ENCODE peak calls at places on chromosomes 4 and X, in five cellular contexts. One of them, this sample, is unnamed.

GRCh38 chrX:1481636-1482529 is 29.2 kb upstream of the ASMTL start:
- DNase-seq in H9: peak
- DNase-seq in neuronal stem cell: no peak
- DNase-seq in H1: peak
- DNase-seq in IMR-90: peak
- DNase-seq in this sample: peak

GRCh38 chrX:53479295-53479694 is 45.1 kb upstream of the HSD17B10 start:
- DNase-seq in neuronal stem cell: no peak
- DNase-seq in H9: peak
- DNase-seq in H1: no peak
- DNase-seq in IMR-90: peak
- DNase-seq in this sample: no peak

GRCh38 chr4:187908731-187909130 is 86.8 kb upstream of the ZFP42 start:
- DNase-seq in neuronal stem cell: no peak
- DNase-seq in H1: no peak
- DNase-seq in IMR-90: no peak
- DNase-seq in H9: no peak
- DNase-seq in this sample: no peak

GRCh38 chr4:178781779-178782178 is 1339.5 kb upstream of the AGA start:
- DNase-seq in IMR-90: no peak
- DNase-seq in neuronal stem cell: no peak
- DNase-seq in H9: no peak
- DNase-seq in H1: no peak
- DNase-seq in this sample: no peak

GRCh38 chr4:16626945-16627344 is 271.5 kb downstream of the LDB2 start:
- DNase-seq in H1: no peak
- DNase-seq in H9: no peak
- DNase-seq in IMR-90: peak
- DNase-seq in neuronal stem cell: no peak
- DNase-seq in this sample: peak

GRCh38 chr4:35604724-35605123 is 639.6 kb downstream of the ARAP2 start:
- DNase-seq in IMR-90: no peak
- DNase-seq in H1: no peak
- DNase-seq in H9: no peak
- DNase-seq in neuronal stem cell: no peak
- DNase-seq in this sample: no peak

GRCh38 chr4:25535701-25536473 is 119.8 kb upstream of the SLC34A2 start:
- DNase-seq in neuronal stem cell: no peak
- DNase-seq in H1: no peak
- DNase-seq in H9: no peak
- DNase-seq in IMR-90: no peak
- DNase-seq in this sample: no peak

GRCh38 chrX:151871244-151871643 is 41.4 kb upstream of the MAGEA4 start:
- DNase-seq in H1: no peak
- DNase-seq in IMR-90: peak
- DNase-seq in H9: no peak
- DNase-seq in neuronal stem cell: no peak
- DNase-seq in this sample: peak

GRCh38 chr4:143773998-143774898 is 73.8 kb upstream of the FREM3 start:
- DNase-seq in neuronal stem cell: peak
- DNase-seq in H1: peak
- DNase-seq in H9: peak
- DNase-seq in IMR-90: peak
- DNase-seq in this sample: peak

GRCh38 chrX:24392709-24393108 is 32.3 kb downstream of the SUPT20HL1 start:
- DNase-seq in H9: no peak
- DNase-seq in H1: no peak
- DNase-seq in IMR-90: no peak
- DNase-seq in neuronal stem cell: no peak
- DNase-seq in this sample: no peak

GRCh38 chr4:142353149-142353738 is 492.9 kb downstream of the INPP4B start:
- DNase-seq in H1: no peak
- DNase-seq in H9: no peak
- DNase-seq in neuronal stem cell: peak
- DNase-seq in IMR-90: peak
- DNase-seq in this sample: peak

GRCh38 chr4:72770708-72771107 is 201.7 kb upstream of the ADAMTS3 start:
- DNase-seq in IMR-90: no peak
- DNase-seq in H9: no peak
- DNase-seq in neuronal stem cell: no peak
- DNase-seq in H1: no peak
- DNase-seq in this sample: no peak
- H3K23ac ChIP-seq in IMR-90: no peak
- H3K23ac ChIP-seq in H9: no peak
- H3K23ac ChIP-seq in neuronal stem cell: no peak
- H3K23ac ChIP-seq in H1: no peak
- H3K23ac ChIP-seq in this sample: no peak

GRCh38 chr4:107931775-107932321 is 499 bp downstream of the CYP2U1 start:
- DNase-seq in neuronal stem cell: no peak
- DNase-seq in IMR-90: no peak
- DNase-seq in H1: no peak
- DNase-seq in H9: no peak
- DNase-seq in this sample: no peak
- H3K23ac ChIP-seq in neuronal stem cell: peak
- H3K23ac ChIP-seq in IMR-90: peak
- H3K23ac ChIP-seq in H1: no peak
- H3K23ac ChIP-seq in H9: no peak
- H3K23ac ChIP-seq in this sample: no peak

DNA sequence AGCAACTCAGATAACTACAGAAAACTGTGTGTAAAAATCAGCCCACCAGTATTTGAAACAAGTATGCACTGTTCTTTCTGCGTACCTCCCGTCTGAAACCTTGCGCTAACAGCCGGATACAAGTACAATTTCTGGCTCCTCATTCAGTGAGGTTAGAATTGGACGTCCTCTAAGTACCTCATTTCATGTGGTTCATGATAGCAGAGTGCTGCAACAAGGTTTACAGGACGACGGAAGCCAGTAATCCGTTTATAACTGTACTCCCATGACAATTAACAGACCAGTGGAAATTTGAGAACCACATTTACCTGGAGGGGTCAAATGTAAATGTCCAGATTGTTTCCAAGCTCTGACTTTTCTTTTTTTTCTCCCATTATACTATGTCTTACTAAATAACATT is 52.9 kb upstream of the TENM3 start:
- DNase-seq in IMR-90: no peak
- DNase-seq in H9: no peak
- DNase-seq in H1: no peak
- DNase-seq in neuronal stem cell: no peak
- DNase-seq in this sample: no peak
- H3K23ac ChIP-seq in IMR-90: no peak
- H3K23ac ChIP-seq in H9: no peak
- H3K23ac ChIP-seq in H1: no peak
- H3K23ac ChIP-seq in neuronal stem cell: no peak
- H3K23ac ChIP-seq in this sample: no peak

GRCh38 chr4:107935246-107935645 is 3.9 kb downstream of the CYP2U1 start:
- DNase-seq in neuronal stem cell: no peak
- DNase-seq in H1: no peak
- DNase-seq in IMR-90: no peak
- DNase-seq in H9: no peak
- DNase-seq in this sample: no peak

GRCh38 chr4:107937040-107937439 is 5.7 kb downstream of the CYP2U1 start:
- DNase-seq in H1: no peak
- DNase-seq in IMR-90: no peak
- DNase-seq in neuronal stem cell: no peak
- DNase-seq in H9: no peak
- DNase-seq in this sample: peak

GRCh38 chr4:107930821-107931774 is at the start of gene CYP2U1:
- DNase-seq in H9: peak
- DNase-seq in H1: peak
- DNase-seq in IMR-90: peak
- DNase-seq in neuronal stem cell: peak
- DNase-seq in this sample: peak
- H3K23ac ChIP-seq in H9: no peak
- H3K23ac ChIP-seq in H1: no peak
- H3K23ac ChIP-seq in IMR-90: peak
- H3K23ac ChIP-seq in neuronal stem cell: peak
- H3K23ac ChIP-seq in this sample: no peak

This sample was measured in trophoblast cell.